ENCODE peak calls at places on chromosomes 2 and 18, in eight cellular contexts. One of them, this sample, is unnamed. For H3K27me3, the result is how much of the 10 kb centered on the place peaks cover.

GRCh38 chr2:234885884-234886283 is 65.9 kb upstream of the SH3BP4 start:
- DNase-seq in endothelial cell of umbilical vein: no peak
- DNase-seq in IMR-90: no peak
- DNase-seq in stomach: no peak
- DNase-seq in pancreas: no peak
- DNase-seq in tibial artery: no peak
- DNase-seq in tibial nerve: no peak
- DNase-seq in AG04450: no peak
- DNase-seq in this sample: no peak

GRCh38 chr18:33115476-33115875 is 325.0 kb downstream of the CCDC178 start:
- DNase-seq in endothelial cell of umbilical vein: no peak
- DNase-seq in IMR-90: no peak
- DNase-seq in stomach: no peak
- DNase-seq in pancreas: no peak
- DNase-seq in tibial artery: no peak
- DNase-seq in tibial nerve: no peak
- DNase-seq in AG04450: no peak
- DNase-seq in this sample: no peak

GRCh38 chr2:73999881-74000597 is 15.3 kb downstream of the TET3 start:
- DNase-seq in endothelial cell of umbilical vein: no peak
- DNase-seq in IMR-90: peak
- DNase-seq in stomach: no peak
- DNase-seq in pancreas: no peak
- DNase-seq in tibial artery: peak
- DNase-seq in tibial nerve: no peak
- DNase-seq in AG04450: peak
- DNase-seq in this sample: peak

GRCh38 chr2:102331311-102331980 is 20.1 kb downstream of the IL1RL1 start:
- DNase-seq in endothelial cell of umbilical vein: no peak
- DNase-seq in IMR-90: no peak
- DNase-seq in stomach: no peak
- DNase-seq in pancreas: no peak
- DNase-seq in tibial artery: no peak
- DNase-seq in tibial nerve: no peak
- DNase-seq in AG04450: no peak
- DNase-seq in this sample: no peak

GRCh38 chr18:47370052-47370451 is 118.6 kb upstream of the SKOR2 start:
- DNase-seq in endothelial cell of umbilical vein: no peak
- DNase-seq in IMR-90: no peak
- DNase-seq in stomach: no peak
- DNase-seq in pancreas: no peak
- DNase-seq in tibial artery: no peak
- DNase-seq in tibial nerve: no peak
- DNase-seq in AG04450: no peak
- DNase-seq in this sample: no peak

GRCh38 chr2:121276341-121276740 is 8.7 kb downstream of the TFCP2L1 start:
- DNase-seq in endothelial cell of umbilical vein: no peak
- DNase-seq in IMR-90: no peak
- DNase-seq in stomach: no peak
- DNase-seq in pancreas: no peak
- DNase-seq in tibial artery: no peak
- DNase-seq in tibial nerve: no peak
- DNase-seq in AG04450: no peak
- DNase-seq in this sample: no peak

GRCh38 chr2:61950571-61951315 is 45.3 kb downstream of the COMMD1 start:
- DNase-seq in endothelial cell of umbilical vein: no peak
- DNase-seq in IMR-90: no peak
- DNase-seq in stomach: no peak
- DNase-seq in pancreas: no peak
- DNase-seq in tibial artery: no peak
- DNase-seq in tibial nerve: no peak
- DNase-seq in AG04450: no peak
- DNase-seq in this sample: no peak

GRCh38 chr18:31555971-31556747 is 35.5 kb upstream of the TTR start:
- DNase-seq in endothelial cell of umbilical vein: peak
- DNase-seq in IMR-90: peak
- DNase-seq in stomach: no peak
- DNase-seq in pancreas: no peak
- DNase-seq in tibial artery: no peak
- DNase-seq in tibial nerve: peak
- DNase-seq in AG04450: peak
- DNase-seq in this sample: peak

GRCh38 chr18:28267878-28268625 is 91.1 kb upstream of the CDH2 start:
- DNase-seq in endothelial cell of umbilical vein: peak
- DNase-seq in IMR-90: peak
- DNase-seq in stomach: no peak
- DNase-seq in pancreas: no peak
- DNase-seq in tibial artery: no peak
- DNase-seq in tibial nerve: no peak
- DNase-seq in AG04450: no peak
- DNase-seq in this sample: no peak

GRCh38 chr18:63887424-63887823 is at the start of gene SERPINB2:
- DNase-seq in endothelial cell of umbilical vein: peak
- DNase-seq in IMR-90: peak
- DNase-seq in stomach: no peak
- DNase-seq in pancreas: no peak
- DNase-seq in tibial artery: no peak
- DNase-seq in tibial nerve: no peak
- DNase-seq in AG04450: no peak
- DNase-seq in this sample: no peak

GRCh38 chr18:25434771-25435461 is 83.0 kb upstream of the ZNF521 start:
- DNase-seq in endothelial cell of umbilical vein: no peak
- DNase-seq in IMR-90: no peak
- DNase-seq in stomach: no peak
- DNase-seq in pancreas: no peak
- DNase-seq in tibial artery: no peak
- DNase-seq in tibial nerve: no peak
- DNase-seq in AG04450: no peak
- DNase-seq in this sample: no peak

GRCh38 chr2:236959876-236960275 is 125.8 kb upstream of the COPS8 start:
- DNase-seq in endothelial cell of umbilical vein: no peak
- DNase-seq in IMR-90: no peak
- DNase-seq in stomach: peak
- DNase-seq in pancreas: no peak
- DNase-seq in tibial artery: peak
- DNase-seq in tibial nerve: peak
- DNase-seq in AG04450: no peak
- DNase-seq in this sample: no peak

GRCh38 chr2:47226124-47227040 is 71.3 kb upstream of the STPG4 start:
- DNase-seq in endothelial cell of umbilical vein: no peak
- DNase-seq in IMR-90: peak
- DNase-seq in stomach: no peak
- DNase-seq in pancreas: no peak
- DNase-seq in tibial artery: peak
- DNase-seq in tibial nerve: no peak
- DNase-seq in AG04450: no peak
- DNase-seq in this sample: no peak

GRCh38 chr2:205580591-205580990 is 101.7 kb upstream of the NRP2 start:
- DNase-seq in endothelial cell of umbilical vein: no peak
- DNase-seq in IMR-90: peak
- DNase-seq in stomach: no peak
- DNase-seq in pancreas: no peak
- DNase-seq in tibial artery: no peak
- DNase-seq in tibial nerve: no peak
- DNase-seq in AG04450: no peak
- DNase-seq in this sample: no peak

GRCh38 chr2:11068079-11068741 is 87.1 kb upstream of the SLC66A3 start:
- DNase-seq in endothelial cell of umbilical vein: no peak
- DNase-seq in IMR-90: no peak
- DNase-seq in stomach: no peak
- DNase-seq in pancreas: no peak
- DNase-seq in tibial artery: no peak
- DNase-seq in tibial nerve: no peak
- DNase-seq in AG04450: no peak
- DNase-seq in this sample: no peak

GRCh38 chr2:128405981-128406601 is 87.4 kb upstream of the HS6ST1 start:
- DNase-seq in endothelial cell of umbilical vein: no peak
- DNase-seq in IMR-90: no peak
- DNase-seq in stomach: peak
- DNase-seq in pancreas: no peak
- DNase-seq in tibial artery: peak
- DNase-seq in tibial nerve: no peak
- DNase-seq in AG04450: no peak
- DNase-seq in this sample: no peak

GRCh38 chr18:4106407-4107033 is 348.6 kb downstream of the DLGAP1 start:
- DNase-seq in endothelial cell of umbilical vein: peak
- DNase-seq in IMR-90: peak
- DNase-seq in stomach: peak
- DNase-seq in pancreas: peak
- DNase-seq in tibial artery: peak
- DNase-seq in tibial nerve: peak
- DNase-seq in AG04450: peak
- DNase-seq in this sample: peak

DNA sequence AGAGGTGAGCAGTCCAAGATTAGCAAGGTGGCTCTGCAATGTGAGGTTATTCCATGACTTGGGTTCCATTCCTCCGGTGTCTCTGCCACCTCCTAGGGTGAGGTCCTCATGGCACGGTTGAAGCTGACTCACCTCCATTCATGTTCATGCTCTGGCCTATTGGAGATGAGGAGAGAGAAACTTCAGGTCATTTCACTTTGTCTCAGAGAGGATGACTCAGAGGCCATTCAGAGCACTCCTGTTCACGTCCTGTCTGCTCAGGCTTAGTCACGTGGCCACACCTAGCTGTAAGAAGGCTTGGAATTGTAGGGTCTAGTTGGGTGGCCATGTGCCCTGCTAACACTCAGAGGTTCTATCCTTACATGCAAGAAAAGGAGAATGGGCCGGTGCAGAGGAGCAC is 67.5 kb upstream of the MBOAT2 start:
- DNase-seq in endothelial cell of umbilical vein: peak
- DNase-seq in IMR-90: peak
- DNase-seq in stomach: peak
- DNase-seq in pancreas: no peak
- DNase-seq in tibial artery: no peak
- DNase-seq in tibial nerve: no peak
- DNase-seq in AG04450: no peak
- DNase-seq in this sample: peak
- H3K4me3 ChIP-seq in endothelial cell of umbilical vein: no peak
- H3K4me3 ChIP-seq in IMR-90: no peak
- H3K4me3 ChIP-seq in stomach: no peak
- H3K4me3 ChIP-seq in pancreas: no peak
- H3K4me3 ChIP-seq in tibial artery: no peak
- H3K4me3 ChIP-seq in tibial nerve: no peak
- H3K4me3 ChIP-seq in AG04450: no peak
- H3K4me3 ChIP-seq in this sample: no peak

DNA sequence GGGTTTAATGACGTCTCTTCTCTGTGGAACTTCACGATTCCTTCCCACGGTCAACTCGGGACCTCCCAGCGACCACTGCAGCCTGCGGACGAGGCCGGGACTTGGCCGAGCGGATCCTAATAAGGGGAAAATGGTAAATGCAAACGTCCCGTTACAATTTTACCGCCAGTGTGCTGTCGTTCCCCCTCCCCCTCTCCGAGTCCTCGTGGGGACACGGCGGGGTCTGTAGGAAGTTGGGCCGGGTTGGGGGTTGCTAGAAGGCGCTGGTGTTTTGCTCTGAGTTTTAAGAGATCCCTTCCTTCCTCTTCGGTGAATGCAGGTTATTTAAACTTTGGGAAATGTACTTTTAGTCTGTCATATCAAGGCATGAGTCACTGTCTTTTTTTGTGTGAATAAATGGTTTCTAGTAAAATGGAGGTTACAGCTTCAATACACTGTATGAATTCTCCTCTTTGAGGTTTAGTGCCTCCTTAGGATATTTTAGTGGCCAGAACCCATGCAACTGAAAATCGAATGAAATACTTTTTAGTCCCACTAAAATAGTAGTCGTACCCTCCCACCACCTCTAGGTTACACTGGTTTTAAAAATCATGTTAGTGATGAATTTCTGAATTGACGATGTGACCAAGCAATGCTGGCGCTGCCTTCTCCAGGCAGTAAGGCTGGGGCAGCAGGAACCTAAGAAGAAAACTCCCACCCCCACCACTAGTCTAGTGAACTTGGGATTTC is 2.3 kb downstream of the HOXD11 start:
- DNase-seq in endothelial cell of umbilical vein: no peak
- DNase-seq in IMR-90: no peak
- DNase-seq in stomach: no peak
- DNase-seq in pancreas: no peak
- DNase-seq in tibial artery: no peak
- DNase-seq in tibial nerve: no peak
- DNase-seq in AG04450: no peak
- DNase-seq in this sample: no peak
- H3K27me3 ChIP-seq in endothelial cell of umbilical vein: half or more
- H3K27me3 ChIP-seq in IMR-90: half or more
- H3K27me3 ChIP-seq in stomach: half or more
- H3K27me3 ChIP-seq in pancreas: under half
- H3K27me3 ChIP-seq in tibial artery: half or more
- H3K27me3 ChIP-seq in tibial nerve: half or more
- H3K27me3 ChIP-seq in AG04450: half or more
- H3K27me3 ChIP-seq in this sample: under half

GRCh38 chr18:48896875-48897511 is 53.8 kb downstream of the SMAD7 start:
- DNase-seq in endothelial cell of umbilical vein: peak
- DNase-seq in IMR-90: peak
- DNase-seq in stomach: peak
- DNase-seq in pancreas: no peak
- DNase-seq in tibial artery: peak
- DNase-seq in tibial nerve: peak
- DNase-seq in AG04450: no peak
- DNase-seq in this sample: peak
- H3K4me3 ChIP-seq in endothelial cell of umbilical vein: no peak
- H3K4me3 ChIP-seq in IMR-90: no peak
- H3K4me3 ChIP-seq in stomach: no peak
- H3K4me3 ChIP-seq in pancreas: no peak
- H3K4me3 ChIP-seq in tibial artery: no peak
- H3K4me3 ChIP-seq in tibial nerve: no peak
- H3K4me3 ChIP-seq in AG04450: no peak
- H3K4me3 ChIP-seq in this sample: no peak

GRCh38 chr2:226333388-226333787 is 466.2 kb downstream of the IRS1 start:
- DNase-seq in endothelial cell of umbilical vein: peak
- DNase-seq in IMR-90: no peak
- DNase-seq in stomach: no peak
- DNase-seq in pancreas: no peak
- DNase-seq in tibial artery: no peak
- DNase-seq in tibial nerve: no peak
- DNase-seq in AG04450: no peak
- DNase-seq in this sample: no peak
- H3K27me3 ChIP-seq in endothelial cell of umbilical vein: under half
- H3K27me3 ChIP-seq in IMR-90: under half
- H3K27me3 ChIP-seq in stomach: under half
- H3K27me3 ChIP-seq in pancreas: under half
- H3K27me3 ChIP-seq in tibial artery: under half
- H3K27me3 ChIP-seq in tibial nerve: under half
- H3K27me3 ChIP-seq in AG04450: under half
- H3K27me3 ChIP-seq in this sample: under half

GRCh38 chr2:124959582-124959981 is 934.5 kb downstream of the CNTNAP5 start:
- DNase-seq in endothelial cell of umbilical vein: no peak
- DNase-seq in IMR-90: no peak
- DNase-seq in stomach: no peak
- DNase-seq in pancreas: no peak
- DNase-seq in tibial artery: no peak
- DNase-seq in tibial nerve: peak
- DNase-seq in AG04450: no peak
- DNase-seq in this sample: no peak

DNA sequence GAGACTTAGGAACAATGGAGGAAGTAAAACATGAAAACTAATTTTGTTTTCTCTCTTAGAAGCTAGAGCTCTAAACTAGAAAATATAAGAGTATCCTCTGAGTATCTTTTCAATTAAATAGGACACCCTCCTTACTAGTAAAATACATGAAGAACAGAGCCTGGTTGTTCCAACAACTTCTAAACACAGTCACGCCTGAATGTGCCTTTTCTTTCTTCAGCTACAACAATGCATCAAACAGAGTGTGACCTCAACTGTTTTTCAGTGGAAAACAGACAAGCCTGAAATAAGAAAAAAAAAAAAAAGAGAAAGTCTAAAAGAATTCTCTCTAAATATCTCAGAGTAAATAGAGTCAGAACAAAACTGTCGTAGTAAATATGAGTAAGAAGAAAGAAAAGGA is 928.8 kb downstream of the CNTNAP5 start:
- DNase-seq in endothelial cell of umbilical vein: no peak
- DNase-seq in IMR-90: no peak
- DNase-seq in stomach: no peak
- DNase-seq in pancreas: no peak
- DNase-seq in tibial artery: no peak
- DNase-seq in tibial nerve: no peak
- DNase-seq in AG04450: no peak
- DNase-seq in this sample: no peak
- H3K4me3 ChIP-seq in endothelial cell of umbilical vein: no peak
- H3K4me3 ChIP-seq in IMR-90: no peak
- H3K4me3 ChIP-seq in stomach: no peak
- H3K4me3 ChIP-seq in pancreas: no peak
- H3K4me3 ChIP-seq in tibial artery: no peak
- H3K4me3 ChIP-seq in tibial nerve: no peak
- H3K4me3 ChIP-seq in AG04450: no peak
- H3K4me3 ChIP-seq in this sample: no peak

This sample was measured in small intestine.